ENCODE peak calls at places on chromosome 10, in seven cellular contexts. T is CD4-positive, alpha-beta memory T cell; Z is right lobe of liver; W is upper lobe of right lung; L is Panc1; B is tibial artery; J is adipocyte. H is an unnamed sample.

GRCh38 chr10:117241541-117242462 is 888 bp downstream of the SLC18A2 start:
- DNase-seq in Z (no peak), B (no peak), L (no peak), W (no peak), J (peak; percentile 5), T (no peak), H (no peak)

GRCh38 chr10:86266446-86267242 is 100.0 kb downstream of the GRID1 start:
- DNase-seq in J (no peak), L (no peak), B (no peak), T (no peak), W (peak; percentile 40), Z (no peak), H (no peak)

GRCh38 chr10:84493951-84494848 is 165.8 kb downstream of the CCSER2 start:
- DNase-seq in W (no peak), L (peak; percentile 60), T (no peak), Z (no peak), B (no peak), J (peak; percentile 39), H (no peak)

GRCh38 chr10:132570771-132571564 is 33.4 kb downstream of the INPP5A start:
- DNase-seq in W (peak; percentile 68), Z (peak; percentile 54), J (no peak), L (no peak), T (no peak), B (peak; percentile 58), H (no peak)

GRCh38 chr10:69569144-69569934 is 3.9 kb downstream of the NEUROG3 start:
- DNase-seq in T (no peak), B (no peak), Z (no peak), W (no peak), L (no peak), J (no peak), H (no peak)

GRCh38 chr10:118590334-118590733 is 5.1 kb downstream of the PRLHR start:
- DNase-seq in T (no peak), L (no peak), J (peak; percentile 20), W (no peak), B (no peak), Z (no peak), H (peak; percentile 24)

GRCh38 chr10:89029785-89030437 is 39.3 kb downstream of the FAS start:
- DNase-seq in L (peak; percentile 59), T (peak; percentile 63), J (peak; percentile 92), Z (peak; percentile 67), B (peak; percentile 78), W (peak; percentile 74), H (peak; percentile 87)

GRCh38 chr10:667096-667495 is 22.4 kb downstream of the DIP2C start:
- DNase-seq in J (no peak), L (no peak), W (peak; percentile 46), Z (no peak), B (no peak), T (no peak), H (no peak)

GRCh38 chr10:104230490-104230889 is 1.7 kb downstream of the CFAP43 start:
- DNase-seq in T (no peak), B (no peak), L (no peak), W (no peak), J (no peak), Z (no peak), H (no peak)

GRCh38 chr10:125795111-125795510 is 19.5 kb upstream of the MMP21 start:
- DNase-seq in Z (no peak), T (no peak), L (no peak), J (no peak), B (no peak), W (no peak), H (peak; percentile 50)

GRCh38 chr10:1122349-1122748 is 66.2 kb downstream of the WDR37 start:
- DNase-seq in L (no peak), T (no peak), Z (no peak), B (no peak), W (no peak), J (no peak), H (no peak)

GRCh38 chr10:122323941-122324675 is 50.4 kb upstream of the PLEKHA1 start:
- DNase-seq in T (no peak), B (no peak), J (peak; percentile 31), W (no peak), L (no peak), Z (no peak), H (no peak)

GRCh38 chr10:129968937-129969527 is 5.0 kb upstream of the EBF3 start:
- DNase-seq in T (no peak), B (no peak), W (no peak), L (no peak), Z (peak; percentile 62), J (peak; percentile 71), H (peak; percentile 71)

GRCh38 chr10:124142296-124142853 is 49.0 kb upstream of the CHST15 start:
- DNase-seq in J (no peak), B (no peak), L (no peak), T (no peak), W (no peak), Z (no peak), H (no peak)
- H3K4me1 ChIP-seq in J (peaks cover 59% of the 10 kb centered on the region), B (peaks cover 15% of the 10 kb centered on the region), L (no peaks in the 10 kb centered on the region), T (no peaks in the 10 kb centered on the region), W (peaks cover 15% of the 10 kb centered on the region), Z (peaks cover 13% of the 10 kb centered on the region), H (no peaks in the 10 kb centered on the region)

GRCh38 chr10:35636942-35637341 is 5.2 kb downstream of the FZD8 start:
- DNase-seq in B (no peak), W (no peak), L (no peak), T (no peak), J (no peak), Z (no peak), H (no peak)
- H3K4me3 ChIP-seq in B (peak overlapping the region; percentile 16), W (no peak overlapping the region), L (no peak overlapping the region), T (no peak overlapping the region), J (no peak overlapping the region), Z (no peak overlapping the region), H (no peak overlapping the region)

DNA sequence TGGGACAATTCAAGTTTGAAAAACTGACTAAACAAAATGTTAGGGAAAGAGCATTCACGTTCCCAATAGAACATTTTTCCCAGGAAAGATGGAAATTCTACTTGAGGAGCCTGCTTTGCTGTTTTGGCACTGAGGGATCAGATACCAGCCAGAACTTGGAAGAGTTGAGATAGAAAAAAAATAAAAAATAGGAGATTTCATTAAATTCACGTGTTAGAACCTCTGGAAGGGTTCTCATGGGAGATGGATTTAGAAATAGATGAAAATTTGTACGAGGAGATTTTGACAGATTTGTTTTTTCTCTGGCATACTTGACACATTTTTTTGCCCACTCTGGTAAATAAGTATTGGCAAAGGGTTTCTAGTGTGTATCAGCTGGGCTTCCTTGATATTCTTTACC is 63.7 kb downstream of the CELF2 start:
- DNase-seq in L (no peak), Z (no peak), B (no peak), T (no peak), J (no peak), W (no peak), H (no peak)
- H3K4me1 ChIP-seq in L (no peaks in the 10 kb centered on the region), Z (no peaks in the 10 kb centered on the region), B (no peaks in the 10 kb centered on the region), T (no peaks in the 10 kb centered on the region), J (peaks cover 38% of the 10 kb centered on the region), W (peaks cover 22% of the 10 kb centered on the region), H (peaks cover 14% of the 10 kb centered on the region)

DNA sequence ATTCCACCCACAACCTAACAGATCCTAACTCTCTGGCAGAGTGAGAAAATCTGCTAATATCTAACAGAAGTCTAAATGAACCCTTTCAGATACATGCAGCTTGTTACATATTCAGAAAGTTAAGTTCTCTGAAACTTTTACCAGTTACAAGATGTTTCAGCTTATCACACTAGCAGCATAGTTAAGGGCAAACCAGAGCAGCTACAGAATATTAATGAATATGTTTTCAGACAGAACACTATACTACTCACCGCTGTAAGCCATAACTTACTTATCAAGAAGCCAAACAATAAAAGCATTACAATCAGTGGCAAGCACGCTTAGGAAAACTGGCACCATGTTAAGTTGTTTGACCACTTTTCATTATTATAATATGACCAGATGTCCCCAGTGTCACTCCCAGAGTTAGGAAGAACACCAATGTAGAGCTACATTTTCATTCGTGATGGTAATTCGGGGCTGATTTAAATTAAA is 2.7 kb downstream of the ITGB1 start:
- DNase-seq in J (peak; percentile 42), L (no peak), Z (no peak), W (no peak), B (no peak), T (no peak), H (no peak)
- H3K4me3 ChIP-seq in J (peak overlapping the region; percentile 93), L (peak overlapping the region; percentile 77), Z (no peak overlapping the region), W (peak overlapping the region; percentile 90), B (peak overlapping the region; percentile 98), T (peak overlapping the region; percentile 80), H (no peak overlapping the region)

GRCh38 chr10:110415809-110416208 is 81.9 kb upstream of the DUSP5 start:
- DNase-seq in W (no peak), J (no peak), T (no peak), Z (no peak), B (no peak), L (no peak), H (no peak)

GRCh38 chr10:110413049-110413783 is 84.5 kb upstream of the DUSP5 start:
- DNase-seq in J (no peak), Z (no peak), L (no peak), B (no peak), T (no peak), W (no peak), H (no peak)

GRCh38 chr10:110414563-110415309 is 83.0 kb upstream of the DUSP5 start:
- DNase-seq in J (no peak), W (no peak), L (no peak), B (no peak), Z (no peak), T (peak; percentile 99), H (no peak)

GRCh38 chr10:110411047-110411410 is 86.7 kb upstream of the DUSP5 start:
- DNase-seq in L (no peak), Z (no peak), B (no peak), W (no peak), J (peak; percentile 61), T (no peak), H (peak; percentile 42)

DNA sequence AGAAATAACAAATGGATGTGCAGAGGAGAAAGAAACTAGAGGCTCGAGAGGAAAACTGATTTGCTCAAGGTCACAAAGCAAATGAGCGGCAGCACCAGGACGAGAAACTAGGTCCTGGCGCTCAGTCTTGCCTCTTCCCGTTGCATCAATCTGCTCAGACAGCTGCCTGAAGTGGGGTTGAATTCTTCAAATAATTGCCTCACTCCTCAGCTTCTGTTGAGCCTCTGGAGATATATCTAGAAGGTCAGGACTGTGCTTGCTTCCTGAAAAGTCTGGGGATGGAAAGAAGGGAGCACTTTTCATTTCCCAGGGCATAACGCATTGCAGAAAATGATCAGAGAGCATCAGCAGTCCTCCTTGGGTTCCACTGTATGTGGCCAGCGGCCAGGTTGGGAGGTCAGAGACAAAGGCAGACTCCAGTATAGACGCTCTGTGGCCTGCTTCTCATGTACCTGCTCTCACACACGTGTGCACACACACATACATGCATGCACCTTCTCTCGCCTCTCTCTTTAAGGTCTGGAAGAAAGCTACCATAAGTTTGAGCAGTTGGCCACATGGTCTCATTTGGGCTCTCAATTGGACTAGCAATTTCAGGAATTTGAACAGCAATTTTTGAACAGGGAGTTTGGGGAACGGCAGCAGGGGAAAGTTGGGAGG is 83.7 kb upstream of the DUSP5 start:
- DNase-seq in T (no peak), J (no peak), L (no peak), Z (no peak), B (no peak), W (no peak), H (no peak)
- H3K4me1 ChIP-seq in T (peaks cover 36% of the 10 kb centered on the region), J (peaks cover 39% of the 10 kb centered on the region), L (peaks cover 8% of the 10 kb centered on the region), Z (peaks cover 21% of the 10 kb centered on the region), B (peaks cover 16% of the 10 kb centered on the region), W (peaks cover 14% of the 10 kb centered on the region), H (peaks cover 34% of the 10 kb centered on the region)

DNA sequence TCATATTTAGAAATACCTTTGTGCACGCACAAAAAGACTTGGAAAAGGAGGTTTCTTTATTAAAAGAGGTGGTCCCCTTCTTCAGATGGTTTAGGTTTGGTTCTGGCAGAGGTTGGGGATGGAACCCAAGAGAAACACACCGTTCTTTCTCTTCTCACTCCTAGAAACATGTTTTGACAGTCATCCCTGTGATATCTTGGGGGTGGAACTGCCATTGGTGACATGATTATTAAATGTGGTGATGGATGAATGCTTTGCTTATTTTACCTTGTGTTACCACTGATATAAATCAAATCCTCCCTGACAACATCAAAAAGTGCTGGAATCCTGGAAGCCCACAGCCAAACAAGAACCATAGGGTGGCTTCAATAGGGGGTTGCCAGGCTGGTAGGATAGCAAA is 146.5 kb downstream of the CCDC3 start:
- DNase-seq in B (no peak), W (no peak), L (no peak), J (no peak), Z (no peak), T (no peak), H (no peak)
- H3K4me3 ChIP-seq in B (no peak overlapping the region), W (no peak overlapping the region), L (no peak overlapping the region), J (no peak overlapping the region), Z (no peak overlapping the region), T (no peak overlapping the region), H (no peak overlapping the region)